ENCODE peak calls at places on chromosome 15, in nine cellular contexts. L, W, K, G, N, A, J, V and P are unnamed samples. For H3K4me1, the result is how much of the 10 kb centered on the place peaks cover.

GRCh38 chr15:25735550-25736384 is 127.4 kb downstream of the ATP10A start:
- DNase-seq in L (no peak), W (no peak), K (no peak), G (no peak), N (no peak), A (peak), J (no peak), V (no peak), P (no peak)

GRCh38 chr15:60592386-60593339 is 113.7 kb upstream of the ICE2 start:
- DNase-seq in L (no peak), W (peak), K (peak), G (peak), N (no peak), A (peak), J (peak), V (peak), P (peak)

GRCh38 chr15:57377478-57377847 is 1.2 kb downstream of the CGNL1 start:
- DNase-seq in L (peak), W (no peak), K (no peak), G (no peak), N (no peak), A (no peak), J (no peak), V (peak), P (peak)

GRCh38 chr15:82020588-82020987 is 25.2 kb downstream of the MEX3B start:
- DNase-seq in L (no peak), W (no peak), K (peak), G (no peak), N (no peak), A (no peak), J (no peak), V (no peak), P (no peak)

GRCh38 chr15:63504979-63505841 is 817 bp downstream of the USP3 start:
- DNase-seq in L (no peak), W (peak), K (peak), G (peak), N (no peak), A (peak), J (peak), V (peak), P (peak)

GRCh38 chr15:56149071-56149470 is 94.6 kb downstream of the RFX7 start:
- DNase-seq in L (no peak), W (no peak), K (no peak), G (no peak), N (no peak), A (no peak), J (no peak), V (no peak), P (no peak)

GRCh38 chr15:48806151-48806550 is 4.7 kb downstream of the CEP152 start:
- DNase-seq in L (no peak), W (no peak), K (no peak), G (no peak), N (no peak), A (no peak), J (no peak), V (no peak), P (no peak)

GRCh38 chr15:88120021-88120420 is 136.5 kb downstream of the NTRK3 start:
- DNase-seq in L (no peak), W (no peak), K (peak), G (no peak), N (no peak), A (no peak), J (no peak), V (no peak), P (no peak)

GRCh38 chr15:31468911-31469800 is 142.5 kb downstream of the KLF13 start:
- DNase-seq in L (no peak), W (no peak), K (no peak), G (no peak), N (no peak), A (no peak), J (no peak), V (no peak), P (no peak)

GRCh38 chr15:52109559-52110451 is 2.8 kb downstream of the BCL2L10 start:
- DNase-seq in L (no peak), W (no peak), K (no peak), G (no peak), N (no peak), A (no peak), J (no peak), V (no peak), P (no peak)
- TF ChIP-seq POLR2AphosphoS5 in L (no peak), W (no peak), K (no peak), G (no peak), N (no peak), A (no peak), J (no peak), V (no peak), P (no peak)

DNA sequence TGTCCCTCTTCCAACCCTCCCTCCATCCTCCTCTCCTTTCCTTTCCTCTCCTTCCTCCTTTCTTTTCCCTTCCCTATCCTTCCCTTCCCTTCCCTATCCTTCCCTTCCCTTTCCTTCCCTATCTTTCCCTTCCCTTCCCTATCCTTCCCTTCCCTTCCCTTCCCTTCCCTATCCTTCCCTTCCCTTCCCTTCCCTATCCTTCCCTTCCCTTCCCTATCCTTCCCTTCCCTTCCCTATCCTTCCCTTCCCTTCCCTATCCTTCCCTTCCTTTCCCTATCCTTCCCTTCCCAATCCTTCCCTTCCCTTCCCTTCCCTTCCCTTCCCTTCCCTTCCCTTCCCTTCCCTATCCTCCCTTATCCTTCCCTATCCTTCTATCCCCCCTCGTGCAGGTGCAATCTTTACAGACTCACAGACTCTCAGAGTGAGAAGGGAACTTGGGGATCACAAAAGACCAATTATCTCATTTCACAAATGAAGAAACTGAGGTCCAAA is 31.5 kb downstream of the RASGRF1 start:
- DNase-seq in L (no peak), W (no peak), K (no peak), G (no peak), N (no peak), A (no peak), J (no peak), V (no peak), P (no peak)
- H3K4me1 ChIP-seq in L (under half), W (under half), K (under half), G (under half), N (under half), A (under half), J (under half), V (under half), P (under half)

GRCh38 chr15:79017953-79018352 is 72.6 kb downstream of the RASGRF1 start:
- DNase-seq in L (no peak), W (no peak), K (no peak), G (no peak), N (no peak), A (no peak), J (no peak), V (no peak), P (no peak)
- TF ChIP-seq POLR2AphosphoS5 in L (no peak), W (no peak), K (no peak), G (no peak), N (no peak), A (no peak), J (no peak), V (no peak), P (no peak)

GRCh38 chr15:68599153-68599545 is 20.4 kb downstream of the CORO2B start:
- DNase-seq in L (no peak), W (no peak), K (no peak), G (no peak), N (no peak), A (no peak), J (no peak), V (no peak), P (no peak)
- H3K4me1 ChIP-seq in L (under half), W (under half), K (under half), G (under half), N (under half), A (under half), J (under half), V (under half), P (under half)